ENCODE peak calls at places on chromosomes 12 and 14, in eight cellular contexts. T is left lung, K is adrenal gland, P is left ventricle myocardium inferior, W is dorsolateral prefrontal cortex, O is AG04450, J is H9, I is lung. S is an unnamed sample.

GRCh38 chr12:51262758-51263177 is 7.4 kb downstream of the SMAGP start:
- DNase-seq in T (no peak), K (peak), P (no peak), W (no peak), O (no peak), J (peak), I (no peak), S (peak)

GRCh38 chr12:55930771-55931316 is at the start of gene DGKA:
- DNase-seq in T (no peak), K (no peak), P (peak), W (no peak), O (peak), J (peak), I (peak), S (peak)

GRCh38 chr12:6937481-6938352 is 5.9 kb upstream of the RNU7-1 start:
- DNase-seq in T (peak), K (peak), P (peak), W (peak), O (peak), J (peak), I (peak), S (peak)

GRCh38 chr12:104384141-104384880 is 72.4 kb upstream of the CHST11 start:
- DNase-seq in T (no peak), K (no peak), P (no peak), W (no peak), O (no peak), J (no peak), I (no peak), S (no peak)

GRCh38 chr14:96077983-96078686 is 39.0 kb downstream of the C14orf132 start:
- DNase-seq in T (no peak), K (no peak), P (no peak), W (no peak), O (no peak), J (no peak), I (no peak), S (no peak)

GRCh38 chr12:8697476-8698131 is at the start of gene RIMKLB:
- DNase-seq in T (peak), K (peak), P (peak), W (peak), O (no peak), J (peak), I (peak), S (peak)

GRCh38 chr12:68559984-68560822 is 50.5 kb upstream of the RAP1B start:
- DNase-seq in T (no peak), K (peak), P (peak), W (no peak), O (no peak), J (peak), I (peak), S (peak)

GRCh38 chr12:6724409-6724797 is 557 bp downstream of the COPS7A start:
- DNase-seq in T (no peak), K (peak), P (no peak), W (no peak), O (no peak), J (no peak), I (no peak), S (peak)

GRCh38 chr14:93072659-93073365 is 42.9 kb downstream of the ITPK1 start:
- DNase-seq in T (peak), K (no peak), P (no peak), W (no peak), O (no peak), J (no peak), I (no peak), S (no peak)

GRCh38 chr12:51247523-51248206 is 9.0 kb downstream of the DAZAP2 start:
- DNase-seq in T (no peak), K (no peak), P (no peak), W (no peak), O (no peak), J (peak), I (no peak), S (no peak)

GRCh38 chr12:12086331-12086730 is 15.6 kb downstream of the BCL2L14 start:
- DNase-seq in T (no peak), K (no peak), P (no peak), W (no peak), O (no peak), J (peak), I (no peak), S (no peak)

GRCh38 chr14:32073537-32074189 is 3.4 kb upstream of the ARHGAP5 start:
- DNase-seq in T (no peak), K (peak), P (no peak), W (no peak), O (peak), J (no peak), I (peak), S (peak)

GRCh38 chr14:60195179-60195810 is 30.1 kb upstream of the DHRS7 start:
- DNase-seq in T (no peak), K (no peak), P (no peak), W (no peak), O (no peak), J (no peak), I (no peak), S (no peak)

GRCh38 chr12:118359541-118359915 is 13.2 kb downstream of the TAOK3 start:
- DNase-seq in T (no peak), K (no peak), P (no peak), W (no peak), O (no peak), J (no peak), I (no peak), S (no peak)

GRCh38 chr12:25670076-25671055 is 117.3 kb upstream of the LMNTD1 start:
- DNase-seq in T (no peak), K (no peak), P (no peak), W (no peak), O (no peak), J (no peak), I (no peak), S (no peak)

GRCh38 chr14:105898482-105899010 is 372.2 kb downstream of the TMEM121 start:
- DNase-seq in T (peak), K (no peak), P (no peak), W (no peak), O (no peak), J (no peak), I (no peak), S (no peak)

GRCh38 chr12:96190403-96191170 is 3.6 kb upstream of the ELK3 start:
- DNase-seq in T (no peak), K (no peak), P (no peak), W (no peak), O (no peak), J (no peak), I (no peak), S (no peak)

GRCh38 chr12:120417917-120418316 is 20.0 kb upstream of the COX6A1 start:
- DNase-seq in T (no peak), K (no peak), P (no peak), W (no peak), O (no peak), J (no peak), I (no peak), S (no peak)

GRCh38 chr14:22839159-22839779 is 2.9 kb downstream of the MMP14 start:
- DNase-seq in T (no peak), K (no peak), P (no peak), W (no peak), O (no peak), J (no peak), I (no peak), S (no peak)

GRCh38 chr12:46795988-46796387 is 29.8 kb downstream of the SLC38A4 start:
- DNase-seq in T (no peak), K (no peak), P (no peak), W (no peak), O (no peak), J (no peak), I (no peak), S (no peak)

GRCh38 chr12:111201036-111201435 is 167.9 kb downstream of the PHETA1 start:
- DNase-seq in T (no peak), K (no peak), P (no peak), W (no peak), O (no peak), J (peak), I (no peak), S (no peak)

GRCh38 chr14:36319899-36320209 is 583 bp downstream of the MBIP start:
- DNase-seq in T (no peak), K (no peak), P (no peak), W (no peak), O (no peak), J (no peak), I (no peak), S (no peak)

GRCh38 chr12:106601548-106601947 is 18.7 kb downstream of the RFX4 start:
- DNase-seq in T (no peak), K (no peak), P (no peak), W (no peak), O (no peak), J (peak), I (no peak), S (no peak)

GRCh38 chr14:65792208-65792905 is 379.8 kb downstream of the FUT8 start:
- DNase-seq in T (no peak), K (no peak), P (no peak), W (no peak), O (no peak), J (no peak), I (no peak), S (peak)

GRCh38 chr12:78695749-78696148 is 168.8 kb upstream of the SYT1 start:
- DNase-seq in T (no peak), K (no peak), P (no peak), W (no peak), O (no peak), J (no peak), I (no peak), S (no peak)

GRCh38 chr12:55688716-55689655 is 18.7 kb downstream of the ITGA7 start:
- DNase-seq in T (no peak), K (peak), P (no peak), W (peak), O (no peak), J (no peak), I (no peak), S (no peak)

GRCh38 chr12:70908978-70909377 is 11.6 kb downstream of the PTPRR start:
- DNase-seq in T (peak), K (no peak), P (no peak), W (no peak), O (no peak), J (no peak), I (no peak), S (no peak)

GRCh38 chr12:89212339-89212771 is 139.9 kb downstream of the DUSP6 start:
- DNase-seq in T (no peak), K (peak), P (peak), W (no peak), O (no peak), J (no peak), I (no peak), S (no peak)

GRCh38 chr14:91230363-91231035 is 14.0 kb downstream of the GPR68 start:
- DNase-seq in T (no peak), K (no peak), P (no peak), W (no peak), O (no peak), J (no peak), I (no peak), S (peak)

GRCh38 chr14:59698793-59699192 is 122.2 kb upstream of the CCDC175 start:
- DNase-seq in T (no peak), K (no peak), P (no peak), W (no peak), O (no peak), J (no peak), I (no peak), S (peak)

GRCh38 chr12:102169922-102170698 is 27.5 kb downstream of the PMCH start:
- DNase-seq in T (no peak), K (no peak), P (no peak), W (no peak), O (no peak), J (no peak), I (no peak), S (peak)

GRCh38 chr12:49187184-49187583 is 1.7 kb downstream of the TUBA1A start:
- DNase-seq in T (no peak), K (peak), P (peak), W (peak), O (no peak), J (no peak), I (no peak), S (peak)

GRCh38 chr14:60618200-60618599 is 31.1 kb downstream of the SIX1 start:
- DNase-seq in T (no peak), K (no peak), P (no peak), W (no peak), O (no peak), J (no peak), I (no peak), S (no peak)

GRCh38 chr14:24430682-24431568 is 1.2 kb downstream of the KHNYN start:
- DNase-seq in T (peak), K (peak), P (no peak), W (no peak), O (no peak), J (no peak), I (no peak), S (peak)

GRCh38 chr12:121845699-121846098 is 13.0 kb downstream of the HPD start:
- DNase-seq in T (no peak), K (no peak), P (no peak), W (no peak), O (no peak), J (no peak), I (no peak), S (no peak)

GRCh38 chr14:76514599-76514998 is 138.7 kb downstream of the ESRRB start:
- DNase-seq in T (no peak), K (no peak), P (no peak), W (no peak), O (no peak), J (no peak), I (no peak), S (no peak)

GRCh38 chr12:106831699-106832098 is 57.2 kb downstream of the RIC8B start:
- DNase-seq in T (no peak), K (peak), P (no peak), W (no peak), O (no peak), J (peak), I (no peak), S (no peak)

GRCh38 chr12:69476276-69477017 is 6.3 kb downstream of the FRS2 start:
- DNase-seq in T (no peak), K (no peak), P (no peak), W (no peak), O (no peak), J (no peak), I (no peak), S (no peak)

GRCh38 chr14:32913725-32914124 is 25.0 kb upstream of the NPAS3 start:
- DNase-seq in T (no peak), K (no peak), P (no peak), W (no peak), O (no peak), J (no peak), I (no peak), S (peak)

GRCh38 chr12:75715323-75715644 is 203.9 kb upstream of the KRR1 start:
- DNase-seq in T (no peak), K (no peak), P (no peak), W (no peak), O (no peak), J (no peak), I (no peak), S (no peak)

DNA sequence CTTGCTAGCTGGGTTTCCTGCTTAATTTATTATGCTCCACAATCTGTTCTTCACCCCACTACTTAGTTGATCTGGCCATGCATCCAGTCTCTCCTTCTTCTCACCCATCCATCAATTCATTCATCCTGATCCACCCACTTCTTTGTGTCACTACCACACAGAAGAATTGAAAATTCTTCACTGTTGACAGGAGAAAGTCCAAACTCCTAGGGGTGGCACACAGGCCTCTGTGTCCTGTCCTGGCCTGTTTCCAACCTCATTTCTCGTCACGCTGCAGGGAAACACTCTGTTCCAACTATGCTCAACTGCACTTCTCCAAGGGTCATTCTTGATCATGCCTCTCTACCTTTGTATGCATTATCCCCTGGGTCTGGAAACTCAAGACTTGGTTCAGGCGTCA is 10.6 kb upstream of the KRT83 start:
- DNase-seq in T (no peak), K (no peak), P (no peak), W (no peak), O (no peak), J (no peak), I (no peak), S (no peak)
- H3K27ac ChIP-seq in T (no peak), K (no peak), P (no peak), W (no peak), O (no peak), J (no peak), I (no peak), S (no peak)

DNA sequence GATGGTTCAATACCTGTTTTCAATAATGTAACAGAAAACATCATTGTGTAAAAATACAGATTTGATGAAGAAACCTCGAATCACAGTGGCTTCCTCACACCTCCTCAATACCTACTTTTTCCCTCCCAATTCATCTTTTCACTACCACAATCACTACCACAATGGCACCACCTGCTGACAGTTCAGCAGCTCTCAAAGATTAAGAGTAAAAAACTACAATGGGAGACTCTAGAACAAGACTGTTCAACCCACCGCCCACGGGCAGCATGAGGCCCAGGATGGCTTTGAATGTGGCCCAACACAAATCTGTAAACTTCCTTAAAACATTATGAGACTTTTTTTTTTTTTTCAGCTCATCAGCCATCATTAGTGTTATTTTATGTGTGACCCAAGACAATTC is 15.2 kb downstream of the MED6 start:
- DNase-seq in T (no peak), K (no peak), P (no peak), W (no peak), O (no peak), J (no peak), I (no peak), S (no peak)
- TF ChIP-seq CTCF in T (no peak), K (no peak), P (no peak), W (no peak), O (peak), J (no peak), I (no peak), S (peak)

DNA sequence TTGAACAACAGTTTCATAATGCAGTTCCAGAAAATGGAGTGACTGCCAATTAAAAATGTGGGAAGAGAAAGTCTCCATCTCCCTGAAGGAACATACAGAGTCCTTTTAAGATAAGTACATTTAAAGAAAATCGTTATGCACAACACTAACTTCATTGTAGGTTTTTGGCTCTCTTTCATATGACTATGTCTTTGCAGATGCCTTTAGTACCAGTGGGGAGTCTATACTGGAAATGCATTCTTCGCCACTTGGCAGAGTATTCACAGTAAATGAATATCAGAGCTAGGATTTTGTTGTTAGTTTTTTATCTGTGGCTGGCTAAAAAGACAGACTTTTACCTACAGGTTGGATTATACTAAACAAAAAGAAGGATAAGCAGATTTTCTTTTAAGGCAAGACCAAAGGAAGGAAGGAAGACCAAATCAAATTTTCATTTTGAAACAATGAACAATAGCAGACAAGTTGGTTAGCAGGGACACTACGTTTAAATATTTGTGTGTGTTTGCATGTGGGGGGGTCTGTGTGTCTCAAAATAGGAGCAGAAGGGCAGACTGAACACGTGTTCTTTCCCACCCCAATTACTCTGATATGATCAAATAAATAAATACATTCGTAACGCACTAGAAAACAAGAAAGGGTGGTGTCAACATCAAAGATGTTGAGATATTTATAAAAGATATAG is 124.5 kb downstream of the BTG1 start:
- DNase-seq in T (no peak), K (no peak), P (no peak), W (no peak), O (no peak), J (no peak), I (no peak), S (no peak)
- H3K27ac ChIP-seq in T (no peak), K (no peak), P (no peak), W (no peak), O (no peak), J (no peak), I (no peak), S (no peak)

DNA sequence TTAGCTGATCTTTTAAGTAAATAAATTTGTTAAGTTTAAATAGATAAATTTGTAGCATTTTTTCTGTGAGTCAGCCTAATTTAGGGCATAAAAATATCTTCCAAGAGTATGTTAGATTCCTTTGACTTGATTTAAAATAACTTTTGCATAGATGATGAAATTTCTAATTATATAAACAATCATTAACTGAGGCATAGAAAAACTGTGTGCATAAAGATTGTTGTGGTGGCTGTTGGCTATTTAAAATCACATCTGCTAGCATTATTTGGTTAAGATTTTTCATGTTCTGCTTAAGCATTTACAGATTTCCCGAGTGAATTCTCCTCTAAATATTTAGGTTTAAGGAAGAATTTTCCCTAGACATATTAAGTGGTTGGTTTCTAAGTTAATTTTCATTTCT is 223.2 kb downstream of the FSCB start:
- DNase-seq in T (no peak), K (no peak), P (no peak), W (no peak), O (no peak), J (no peak), I (no peak), S (no peak)
- TF ChIP-seq CTCF in T (no peak), K (no peak), P (no peak), W (no peak), O (no peak), J (no peak), I (no peak), S (no peak)

GRCh38 chr12:64696065-64696741 is 63.0 kb downstream of the GNS start:
- DNase-seq in T (no peak), K (no peak), P (no peak), W (no peak), O (no peak), J (no peak), I (no peak), S (no peak)
- H3K27ac ChIP-seq in T (no peak), K (no peak), P (peak), W (no peak), O (no peak), J (no peak), I (no peak), S (no peak)

S was measured in brain microvascular endothelial cell.